ENCODE peak calls at places on chromosome 6, in nine cellular contexts. E, I, G, K, W, C, H, Z and N are unnamed samples. For H3K9me3, the result is how much of the 10 kb centered on the place peaks cover.

GRCh38 chr6:161226005-161226964 is 47.6 kb downstream of the AGPAT4 start:
- DNase-seq in E (no peak), I (no peak), G (no peak), K (no peak), W (no peak), C (no peak), H (no peak), Z (peak), N (no peak)

GRCh38 chr6:131917318-131917717 is 33.9 kb downstream of the CCN2 start:
- DNase-seq in E (no peak), I (no peak), G (no peak), K (no peak), W (no peak), C (no peak), H (no peak), Z (no peak), N (no peak)

GRCh38 chr6:128932061-128932460 is 49.1 kb downstream of the LAMA2 start:
- DNase-seq in E (no peak), I (no peak), G (no peak), K (no peak), W (no peak), C (no peak), H (no peak), Z (no peak), N (no peak)

GRCh38 chr6:134247271-134247833 is 70.6 kb downstream of the SGK1 start:
- DNase-seq in E (no peak), I (no peak), G (peak), K (peak), W (no peak), C (no peak), H (peak), Z (no peak), N (no peak)

GRCh38 chr6:135941275-135941674 is 89.8 kb downstream of the PDE7B start:
- DNase-seq in E (no peak), I (no peak), G (no peak), K (no peak), W (no peak), C (no peak), H (no peak), Z (no peak), N (no peak)

GRCh38 chr6:81892911-81893310 is 140.4 kb upstream of the TENT5A start:
- DNase-seq in E (no peak), I (no peak), G (no peak), K (no peak), W (no peak), C (no peak), H (no peak), Z (no peak), N (no peak)

GRCh38 chr6:14874975-14875677 is 370.7 kb upstream of the JARID2 start:
- DNase-seq in E (no peak), I (no peak), G (no peak), K (no peak), W (no peak), C (no peak), H (no peak), Z (no peak), N (no peak)

GRCh38 chr6:136684483-136684882 is 107.8 kb downstream of the MAP3K5 start:
- DNase-seq in E (no peak), I (no peak), G (no peak), K (peak), W (no peak), C (no peak), H (no peak), Z (no peak), N (no peak)

GRCh38 chr6:46443623-46444022 is 47.6 kb downstream of the RCAN2 start:
- DNase-seq in E (no peak), I (no peak), G (no peak), K (no peak), W (no peak), C (no peak), H (no peak), Z (no peak), N (no peak)

GRCh38 chr6:52356017-52356416 is 5.9 kb upstream of the PAQR8 start:
- DNase-seq in E (no peak), I (no peak), G (no peak), K (no peak), W (no peak), C (no peak), H (peak), Z (peak), N (no peak)

GRCh38 chr6:161694995-161695394 is 421.1 kb upstream of the AGPAT4 start:
- DNase-seq in E (no peak), I (no peak), G (no peak), K (no peak), W (no peak), C (no peak), H (no peak), Z (peak), N (no peak)

GRCh38 chr6:10850728-10851127 is 12.4 kb upstream of the MAK start:
- DNase-seq in E (no peak), I (no peak), G (no peak), K (no peak), W (no peak), C (no peak), H (no peak), Z (peak), N (no peak)

GRCh38 chr6:72836971-72837370 is 215.1 kb downstream of the KCNQ5 start:
- DNase-seq in E (no peak), I (no peak), G (no peak), K (no peak), W (no peak), C (no peak), H (no peak), Z (no peak), N (no peak)

GRCh38 chr6:156021746-156022396 is 566.2 kb upstream of the NOX3 start:
- DNase-seq in E (no peak), I (no peak), G (no peak), K (no peak), W (no peak), C (no peak), H (no peak), Z (no peak), N (no peak)

DNA sequence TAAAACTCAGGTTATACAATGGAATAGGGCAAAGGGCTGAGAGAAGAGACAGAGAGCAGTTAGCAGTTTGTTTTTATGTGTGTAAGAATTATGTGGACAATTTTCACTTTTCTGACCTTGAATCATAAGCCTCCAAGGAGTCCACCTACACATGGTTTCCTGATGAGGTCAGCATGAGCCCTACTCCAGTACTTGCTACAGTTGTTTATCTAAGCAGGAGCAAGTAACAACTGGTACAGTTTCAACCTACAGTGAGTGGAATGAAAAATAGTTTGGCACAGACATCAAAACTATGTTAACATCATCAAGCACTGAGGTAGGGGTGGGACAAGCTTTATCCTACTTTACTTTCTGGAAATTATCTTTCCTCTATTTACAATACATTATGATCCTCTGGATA is 426.7 kb upstream of the ID4 start:
- DNase-seq in E (no peak), I (no peak), G (no peak), K (peak), W (no peak), C (no peak), H (no peak), Z (no peak), N (no peak)
- TF ChIP-seq EP300 in E (no peak), I (no peak), G (no peak), K (no peak), W (no peak), C (no peak), H (no peak), Z (no peak), N (no peak)

DNA sequence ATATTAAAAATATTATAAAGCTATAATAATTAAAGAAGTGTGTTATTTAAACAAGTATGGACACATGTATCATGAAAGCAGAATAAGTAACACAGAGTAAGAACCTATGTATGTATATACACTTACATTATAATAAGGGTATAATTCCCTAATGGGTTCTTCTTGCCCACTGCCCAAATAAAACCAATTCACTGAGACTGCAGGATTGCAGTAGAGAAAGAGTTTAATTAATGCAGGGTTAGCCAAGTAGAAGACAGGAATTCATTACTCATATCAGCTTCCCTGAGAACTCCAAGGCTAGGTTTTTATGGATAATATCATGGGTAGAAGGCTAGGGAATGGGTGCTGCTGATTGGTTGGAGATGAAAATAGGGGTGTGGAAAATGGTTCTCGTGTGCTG is 53.8 kb upstream of the SAMD3 start:
- DNase-seq in E (no peak), I (no peak), G (no peak), K (no peak), W (no peak), C (no peak), H (no peak), Z (no peak), N (no peak)
- H3K9me3 ChIP-seq in E (under half), I (under half), G (under half), K (under half), W (under half), C (under half), H (under half), Z (under half), N (under half)

DNA sequence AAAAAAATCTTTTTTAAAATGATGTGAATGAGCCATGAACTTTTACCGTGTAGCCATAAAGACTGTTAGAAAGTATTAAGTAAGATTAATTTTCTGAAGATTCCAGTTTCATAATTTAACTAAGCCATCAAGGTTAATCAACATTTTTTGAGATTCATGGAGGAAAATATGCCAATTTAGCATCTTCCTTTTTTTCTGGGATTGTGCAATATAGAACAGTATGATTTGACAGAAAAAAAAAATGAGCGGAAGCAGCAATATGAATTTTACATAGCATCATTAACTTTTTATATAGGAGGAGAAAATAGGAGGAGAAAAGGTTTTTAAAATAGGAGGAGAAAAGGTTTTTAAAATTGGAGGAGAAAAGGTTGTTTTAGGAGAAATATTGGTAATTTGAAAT is 306.3 kb downstream of the ADGRB3 start:
- DNase-seq in E (no peak), I (no peak), G (no peak), K (no peak), W (no peak), C (no peak), H (no peak), Z (no peak), N (no peak)
- TF ChIP-seq POLR2AphosphoS5 in E (no peak), I (no peak), G (no peak), K (no peak), W (no peak), C (no peak), H (no peak), Z (no peak), N (no peak)

GRCh38 chr6:42653851-42654250 is 68.5 kb downstream of the PRPH2 start:
- DNase-seq in E (no peak), I (no peak), G (no peak), K (no peak), W (no peak), C (no peak), H (no peak), Z (no peak), N (no peak)
- TF ChIP-seq EP300 in E (no peak), I (no peak), G (no peak), K (no peak), W (no peak), C (no peak), H (no peak), Z (no peak), N (no peak)

GRCh38 chr6:170433163-170434095 is 119.7 kb downstream of the PSMB1 start:
- DNase-seq in E (no peak), I (no peak), G (no peak), K (no peak), W (no peak), C (peak), H (no peak), Z (no peak), N (no peak)
- H3K9me3 ChIP-seq in E (under half), I (under half), G (under half), K (under half), W (under half), C (under half), H (under half), Z (under half), N (under half)

DNA sequence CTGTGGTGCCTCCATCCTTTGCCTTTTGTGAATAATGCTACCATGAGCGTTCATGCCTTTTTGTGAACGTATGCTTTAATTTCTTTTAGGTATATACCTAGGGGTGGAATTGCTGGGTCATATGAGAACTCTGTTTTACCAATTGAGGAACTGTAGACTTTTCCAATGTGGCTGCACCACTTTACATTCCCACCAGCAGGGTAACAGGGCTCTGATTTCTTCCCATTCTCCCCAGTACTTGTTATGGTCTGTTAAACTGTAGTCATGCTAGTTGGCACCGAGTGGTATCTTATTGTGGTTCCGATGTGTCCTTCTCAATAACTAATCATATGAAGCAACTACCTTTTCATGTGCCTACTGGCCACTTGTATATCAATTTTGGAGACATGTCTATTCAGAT is 312.1 kb downstream of the GMDS start:
- DNase-seq in E (no peak), I (no peak), G (no peak), K (no peak), W (no peak), C (no peak), H (no peak), Z (no peak), N (no peak)
- TF ChIP-seq POLR2AphosphoS5 in E (no peak), I (no peak), G (no peak), K (no peak), W (no peak), C (no peak), H (no peak), Z (no peak), N (no peak)